ENCODE peak calls at places on chromosome 13, in six cellular contexts. One of them, this sample, is unnamed.

GRCh38 chr13:113369881-113370280 is 6.0 kb upstream of the GRTP1 start:
- DNase-seq in Peyer's patch: no peak
- DNase-seq in A673: no peak
- DNase-seq in heart left ventricle: no peak
- DNase-seq in fibroblast of lung: no peak
- DNase-seq in psoas muscle: no peak
- DNase-seq in this sample: no peak

GRCh38 chr13:25181597-25181996 is 9.5 kb upstream of the AMER2 start:
- DNase-seq in A673: no peak
- DNase-seq in heart left ventricle: no peak
- DNase-seq in fibroblast of lung: no peak
- DNase-seq in psoas muscle: no peak
- DNase-seq in Peyer's patch: no peak
- DNase-seq in this sample: no peak

GRCh38 chr13:51614350-51614786 is 30.1 kb downstream of the WDFY2 start:
- DNase-seq in psoas muscle: peak; percentile 52
- DNase-seq in Peyer's patch: peak; percentile 63
- DNase-seq in fibroblast of lung: no peak
- DNase-seq in A673: peak; percentile 93
- DNase-seq in heart left ventricle: peak; percentile 62
- DNase-seq in this sample: no peak

GRCh38 chr13:47976325-47976724 is 24.7 kb downstream of the SUCLA2 start:
- DNase-seq in fibroblast of lung: peak; percentile 42
- DNase-seq in heart left ventricle: no peak
- DNase-seq in Peyer's patch: no peak
- DNase-seq in A673: no peak
- DNase-seq in psoas muscle: no peak
- DNase-seq in this sample: no peak

GRCh38 chr13:113472355-113473025 is 18.0 kb downstream of the DCUN1D2 start:
- DNase-seq in psoas muscle: no peak
- DNase-seq in heart left ventricle: no peak
- DNase-seq in A673: no peak
- DNase-seq in fibroblast of lung: no peak
- DNase-seq in Peyer's patch: no peak
- DNase-seq in this sample: no peak

GRCh38 chr13:107347641-107348369 is 779.9 kb upstream of the ARGLU1 start:
- DNase-seq in Peyer's patch: no peak
- DNase-seq in heart left ventricle: no peak
- DNase-seq in A673: no peak
- DNase-seq in fibroblast of lung: no peak
- DNase-seq in psoas muscle: no peak
- DNase-seq in this sample: no peak

GRCh38 chr13:32905864-32906180 is 110.4 kb upstream of the KL start:
- DNase-seq in Peyer's patch: no peak
- DNase-seq in psoas muscle: no peak
- DNase-seq in heart left ventricle: peak; percentile 48
- DNase-seq in fibroblast of lung: peak; percentile 56
- DNase-seq in A673: no peak
- DNase-seq in this sample: no peak

GRCh38 chr13:39451301-39451700 is 151.7 kb downstream of the LHFPL6 start:
- DNase-seq in Peyer's patch: no peak
- DNase-seq in heart left ventricle: no peak
- DNase-seq in psoas muscle: no peak
- DNase-seq in A673: peak; percentile 70
- DNase-seq in fibroblast of lung: peak; percentile 43
- DNase-seq in this sample: peak; percentile 36

GRCh38 chr13:31051999-31052398 is 109.7 kb downstream of the HSPH1 start:
- DNase-seq in A673: peak; percentile 19
- DNase-seq in psoas muscle: no peak
- DNase-seq in heart left ventricle: no peak
- DNase-seq in Peyer's patch: peak; percentile 14
- DNase-seq in fibroblast of lung: no peak
- DNase-seq in this sample: no peak

GRCh38 chr13:49071341-49071937 is 95.7 kb downstream of the FNDC3A start:
- DNase-seq in Peyer's patch: no peak
- DNase-seq in fibroblast of lung: peak; percentile 55
- DNase-seq in psoas muscle: no peak
- DNase-seq in heart left ventricle: no peak
- DNase-seq in A673: no peak
- DNase-seq in this sample: no peak

GRCh38 chr13:79710376-79710775 is 229.4 kb downstream of the NDFIP2 start:
- DNase-seq in psoas muscle: no peak
- DNase-seq in A673: peak; percentile 85
- DNase-seq in fibroblast of lung: peak; percentile 51
- DNase-seq in heart left ventricle: no peak
- DNase-seq in Peyer's patch: no peak
- DNase-seq in this sample: peak; percentile 32

GRCh38 chr13:44739120-44739519 is 163.0 kb upstream of the TSC22D1 start:
- DNase-seq in heart left ventricle: no peak
- DNase-seq in fibroblast of lung: no peak
- DNase-seq in Peyer's patch: no peak
- DNase-seq in A673: no peak
- DNase-seq in psoas muscle: no peak
- DNase-seq in this sample: no peak

GRCh38 chr13:25733696-25734435 is 317.9 kb downstream of the SHISA2 start:
- DNase-seq in heart left ventricle: no peak
- DNase-seq in Peyer's patch: no peak
- DNase-seq in A673: no peak
- DNase-seq in fibroblast of lung: peak; percentile 36
- DNase-seq in psoas muscle: no peak
- DNase-seq in this sample: no peak

GRCh38 chr13:21060827-21061076 is 634 bp downstream of the LATS2 start:
- DNase-seq in psoas muscle: peak; percentile 68
- DNase-seq in heart left ventricle: no peak
- DNase-seq in Peyer's patch: peak; percentile 53
- DNase-seq in A673: no peak
- DNase-seq in fibroblast of lung: no peak
- DNase-seq in this sample: no peak

GRCh38 chr13:21063031-21063430 is 1.6 kb upstream of the LATS2 start:
- DNase-seq in heart left ventricle: no peak
- DNase-seq in A673: no peak
- DNase-seq in fibroblast of lung: no peak
- DNase-seq in Peyer's patch: no peak
- DNase-seq in psoas muscle: no peak
- DNase-seq in this sample: no peak

GRCh38 chr13:21058361-21058760 is 3.0 kb downstream of the LATS2 start:
- DNase-seq in A673: peak; percentile 35
- DNase-seq in psoas muscle: no peak
- DNase-seq in Peyer's patch: no peak
- DNase-seq in fibroblast of lung: peak; percentile 40
- DNase-seq in heart left ventricle: no peak
- DNase-seq in this sample: no peak

GRCh38 chr13:21060063-21060826 is 1.1 kb downstream of the LATS2 start:
- DNase-seq in Peyer's patch: peak; percentile 55
- DNase-seq in psoas muscle: peak; percentile 85
- DNase-seq in fibroblast of lung: peak; percentile 57
- DNase-seq in A673: peak; percentile 33
- DNase-seq in heart left ventricle: peak; percentile 70
- DNase-seq in this sample: no peak

GRCh38 chr13:21061077-21061945 is at the start of gene LATS2:
- DNase-seq in Peyer's patch: peak; percentile 95
- DNase-seq in A673: peak; percentile 88
- DNase-seq in heart left ventricle: peak; percentile 98
- DNase-seq in psoas muscle: peak; percentile 98
- DNase-seq in fibroblast of lung: peak; percentile 93
- DNase-seq in this sample: peak; percentile 74
- TF ChIP-seq CTCF in Peyer's patch: no peak
- TF ChIP-seq CTCF in A673: no peak
- TF ChIP-seq CTCF in heart left ventricle: peak; percentile 64
- TF ChIP-seq CTCF in psoas muscle: peak; percentile 8
- TF ChIP-seq CTCF in fibroblast of lung: peak; percentile 11
- TF ChIP-seq CTCF in this sample: no peak

DNA sequence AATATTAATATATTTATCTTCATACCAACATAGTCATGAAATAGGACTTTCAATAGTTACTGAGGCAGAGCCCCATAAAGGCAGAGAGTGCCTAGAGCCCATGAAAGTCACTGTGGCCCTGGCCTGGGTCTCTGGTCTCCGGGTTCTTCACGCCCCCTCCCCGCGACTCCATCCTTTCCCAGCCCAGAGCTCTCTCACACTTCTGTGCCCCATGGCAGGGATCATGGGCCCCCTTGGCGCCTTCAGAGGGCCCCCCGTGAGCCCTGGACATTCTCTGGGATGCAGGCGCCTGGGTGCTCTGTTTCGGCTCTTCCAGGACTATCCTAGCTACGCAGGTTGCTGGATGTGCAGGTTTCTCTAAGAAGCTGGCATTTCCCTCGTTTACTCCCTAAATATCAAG is 228.4 kb downstream of the TEX29 start:
- DNase-seq in A673: no peak
- DNase-seq in fibroblast of lung: no peak
- DNase-seq in psoas muscle: no peak
- DNase-seq in Peyer's patch: no peak
- DNase-seq in heart left ventricle: no peak
- DNase-seq in this sample: no peak
- H3K27me3 ChIP-seq in A673: peaks cover 10% of the 10 kb centered on the region
- H3K27me3 ChIP-seq in fibroblast of lung: no peaks in the 10 kb centered on the region
- H3K27me3 ChIP-seq in psoas muscle: no peaks in the 10 kb centered on the region
- H3K27me3 ChIP-seq in Peyer's patch: no peaks in the 10 kb centered on the region
- H3K27me3 ChIP-seq in heart left ventricle: no peaks in the 10 kb centered on the region
- H3K27me3 ChIP-seq in this sample: no peaks in the 10 kb centered on the region

GRCh38 chr13:98460519-98460918 is 116.4 kb downstream of the STK24 start:
- DNase-seq in heart left ventricle: no peak
- DNase-seq in Peyer's patch: no peak
- DNase-seq in fibroblast of lung: no peak
- DNase-seq in psoas muscle: no peak
- DNase-seq in A673: no peak
- DNase-seq in this sample: no peak
- H3K36me3 ChIP-seq in heart left ventricle: peaks cover 50% of the 10 kb centered on the region
- H3K36me3 ChIP-seq in Peyer's patch: peaks cover 96% of the 10 kb centered on the region
- H3K36me3 ChIP-seq in fibroblast of lung: peaks cover 31% of the 10 kb centered on the region
- H3K36me3 ChIP-seq in psoas muscle: no peaks in the 10 kb centered on the region
- H3K36me3 ChIP-seq in A673: peaks cover 30% of the 10 kb centered on the region
- H3K36me3 ChIP-seq in this sample: peaks cover 56% of the 10 kb centered on the region

GRCh38 chr13:109567315-109567714 is 219.1 kb downstream of the IRS2 start:
- DNase-seq in psoas muscle: no peak
- DNase-seq in fibroblast of lung: no peak
- DNase-seq in Peyer's patch: no peak
- DNase-seq in heart left ventricle: no peak
- DNase-seq in A673: no peak
- DNase-seq in this sample: no peak
- TF ChIP-seq CTCF in psoas muscle: no peak
- TF ChIP-seq CTCF in fibroblast of lung: peak; percentile 42
- TF ChIP-seq CTCF in Peyer's patch: no peak
- TF ChIP-seq CTCF in heart left ventricle: no peak
- TF ChIP-seq CTCF in A673: no peak
- TF ChIP-seq CTCF in this sample: no peak

GRCh38 chr13:112066624-112067004 is 335 bp upstream of the SOX1 start:
- DNase-seq in fibroblast of lung: peak; percentile 49
- DNase-seq in Peyer's patch: no peak
- DNase-seq in heart left ventricle: peak; percentile 55
- DNase-seq in A673: peak; percentile 96
- DNase-seq in psoas muscle: peak; percentile 74
- DNase-seq in this sample: no peak
- H3K27me3 ChIP-seq in fibroblast of lung: peaks cover 39% of the 10 kb centered on the region
- H3K27me3 ChIP-seq in Peyer's patch: peaks cover 74% of the 10 kb centered on the region
- H3K27me3 ChIP-seq in heart left ventricle: peaks cover 82% of the 10 kb centered on the region
- H3K27me3 ChIP-seq in A673: peaks cover 65% of the 10 kb centered on the region
- H3K27me3 ChIP-seq in psoas muscle: peaks cover 9% of the 10 kb centered on the region
- H3K27me3 ChIP-seq in this sample: peaks cover 47% of the 10 kb centered on the region

DNA sequence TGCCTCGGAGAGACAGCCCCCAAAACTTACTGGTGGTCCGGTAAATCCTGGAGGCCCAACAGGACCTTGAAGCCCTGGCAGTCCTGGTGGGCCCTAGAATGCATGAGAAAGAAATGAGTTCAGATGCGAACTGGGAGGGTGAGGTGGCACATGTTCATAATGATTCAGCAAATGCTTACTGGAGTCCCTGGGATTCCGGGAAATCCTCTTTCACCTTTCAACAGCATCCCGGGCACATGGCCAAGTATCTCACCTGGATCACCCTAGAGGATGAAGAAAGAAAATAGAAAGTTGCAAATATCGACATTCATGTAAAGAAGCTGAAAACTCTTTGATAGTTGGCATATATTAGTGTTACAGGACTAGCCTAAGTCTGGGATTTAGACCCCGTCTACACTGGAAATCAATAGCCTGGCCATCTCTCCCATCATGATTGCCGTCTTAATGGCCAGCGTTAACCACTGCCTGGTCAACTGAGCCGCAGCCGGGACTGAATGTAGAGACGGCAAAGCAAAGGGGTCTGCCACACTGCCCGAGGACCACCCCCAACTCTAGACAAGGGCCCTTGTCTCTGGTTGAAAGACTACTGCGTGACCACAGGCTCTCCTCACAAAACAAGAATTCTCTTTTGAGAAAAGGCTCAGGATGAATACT is 96.9 kb downstream of the COL4A1 start:
- DNase-seq in A673: no peak
- DNase-seq in fibroblast of lung: no peak
- DNase-seq in heart left ventricle: no peak
- DNase-seq in Peyer's patch: no peak
- DNase-seq in psoas muscle: no peak
- DNase-seq in this sample: peak; percentile 76
- H3K36me3 ChIP-seq in A673: peaks cover 10% of the 10 kb centered on the region
- H3K36me3 ChIP-seq in fibroblast of lung: peaks cover 5% of the 10 kb centered on the region
- H3K36me3 ChIP-seq in heart left ventricle: peaks cover 84% of the 10 kb centered on the region
- H3K36me3 ChIP-seq in Peyer's patch: peaks cover 37% of the 10 kb centered on the region
- H3K36me3 ChIP-seq in psoas muscle: no peaks in the 10 kb centered on the region
- H3K36me3 ChIP-seq in this sample: no peaks in the 10 kb centered on the region